ENCODE peak calls at places on chromosome 22, in seven cellular contexts. O is GM23338, E is colonic mucosa, K is heart left ventricle, I is heart right ventricle, J is HCT116, W is gastrocnemius medialis. C is an unnamed sample.

GRCh38 chr22:30611197-30611596 is 4.2 kb downstream of the TCN2 start:
- DNase-seq in K (no peak), I (no peak), O (no peak), W (no peak), J (no peak), E (no peak), C (no peak)

GRCh38 chr22:48104102-48104738 is 1341.8 kb downstream of the TBC1D22A start:
- DNase-seq in K (no peak), E (no peak), W (no peak), J (no peak), I (no peak), O (no peak), C (no peak)

GRCh38 chr22:45678961-45679912 is 7.6 kb downstream of the ATXN10 start:
- DNase-seq in J (no peak), O (no peak), I (no peak), E (no peak), W (no peak), K (no peak), C (peak; percentile 55)

GRCh38 chr22:22218302-22218701 is 26.3 kb upstream of the VPREB1 start:
- DNase-seq in O (no peak), W (no peak), J (no peak), K (no peak), E (no peak), I (no peak), C (no peak)

GRCh38 chr22:46573781-46574437 is 36.5 kb upstream of the CELSR1 start:
- DNase-seq in I (no peak), K (no peak), W (no peak), O (no peak), E (no peak), J (no peak), C (no peak)

GRCh38 chr22:27212617-27213177 is 555.3 kb downstream of the MIAT start:
- DNase-seq in J (no peak), I (peak; percentile 16), E (peak; percentile 75), O (no peak), W (peak; percentile 71), K (no peak), C (peak; percentile 98)

GRCh38 chr22:22408731-22409696 is 99.5 kb downstream of the ZNF280B start:
- DNase-seq in O (peak; percentile 74), W (no peak), J (peak; percentile 33), K (no peak), I (no peak), E (no peak), C (no peak)

GRCh38 chr22:40597541-40598453 is 38.7 kb downstream of the MRTFA start:
- DNase-seq in J (no peak), E (no peak), I (no peak), O (no peak), W (no peak), K (no peak), C (no peak)

GRCh38 chr22:39300198-39300830 is 19.1 kb downstream of the RPL3 start:
- DNase-seq in K (peak; percentile 76), E (no peak), I (peak; percentile 36), W (peak; percentile 34), J (no peak), O (peak; percentile 60), C (no peak)

GRCh38 chr22:37763012-37763411 is 44.7 kb upstream of the GCAT start:
- DNase-seq in E (no peak), W (no peak), O (no peak), I (no peak), J (no peak), K (no peak), C (no peak)
- TF ChIP-seq CTCF in E (no peak), W (no peak), O (no peak), I (no peak), J (no peak), K (no peak), C (no peak)

DNA sequence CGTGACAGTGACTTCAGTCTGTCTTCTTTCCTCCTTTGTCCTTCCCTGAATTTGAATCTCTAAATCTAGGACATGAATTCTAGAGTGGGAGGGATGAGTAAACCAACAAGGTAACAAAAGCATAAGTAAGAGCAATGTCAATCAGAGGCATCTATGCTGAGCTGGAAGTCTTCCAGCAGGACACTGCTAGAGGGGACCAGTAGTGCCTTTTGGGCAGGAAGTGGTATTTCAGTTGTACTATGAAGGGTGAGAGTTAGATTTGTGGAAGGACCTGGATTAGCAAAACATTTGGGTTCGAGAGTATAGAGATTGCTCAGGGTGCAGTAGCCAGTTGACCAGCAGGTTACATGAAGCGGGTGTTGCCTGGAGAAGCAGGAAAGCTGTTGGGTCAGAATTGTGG is 40.3 kb downstream of the MEI1 start:
- DNase-seq in K (no peak), J (no peak), W (no peak), E (no peak), I (no peak), O (no peak), C (no peak)
- H3K27ac ChIP-seq in K (no peak overlapping the region), J (no peak overlapping the region), W (no peak overlapping the region), E (no peak overlapping the region), I (no peak overlapping the region), O (no peak overlapping the region), C (no peak overlapping the region)

GRCh38 chr22:19603767-19604166 is 79.6 kb upstream of the CLDN5 start:
- DNase-seq in K (no peak), E (no peak), W (no peak), O (no peak), J (no peak), I (no peak), C (no peak)
- H3K27me3 ChIP-seq in K (no peaks in the 10 kb centered on the region), E (peaks cover 4% of the 10 kb centered on the region), W (no peaks in the 10 kb centered on the region), O (no peaks in the 10 kb centered on the region), J (no peaks in the 10 kb centered on the region), I (peaks cover 22% of the 10 kb centered on the region), C (peaks cover 47% of the 10 kb centered on the region)

DNA sequence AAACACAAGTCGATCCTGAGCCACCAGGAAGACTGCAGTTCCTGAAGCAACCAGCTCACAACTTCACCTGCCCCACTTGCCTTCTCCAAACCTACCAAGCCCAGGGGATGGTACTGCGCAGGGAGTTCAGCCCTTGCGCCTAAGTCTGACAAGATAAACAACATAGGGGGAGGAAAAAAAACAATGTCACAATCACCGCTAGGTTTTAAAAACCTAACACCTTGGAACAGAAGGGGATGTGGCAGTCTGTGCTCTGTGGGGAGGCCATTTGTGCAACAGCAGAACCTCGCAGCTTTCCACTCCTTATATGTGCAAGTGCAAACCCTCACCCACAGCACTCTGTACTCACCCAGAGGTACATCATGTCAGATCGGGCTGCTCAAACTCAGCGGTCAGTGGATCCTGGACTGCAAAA is 134.2 kb downstream of the RBFOX2 start:
- DNase-seq in K (no peak), W (peak; percentile 68), I (no peak), E (no peak), O (no peak), J (no peak), C (no peak)
- TF ChIP-seq CTCF in K (no peak), W (peak; percentile 42), I (no peak), E (no peak), O (no peak), J (no peak), C (no peak)

GRCh38 chr22:36232715-36233401 is 6.5 kb downstream of the APOL2 start:
- DNase-seq in E (no peak), K (no peak), I (no peak), W (no peak), J (no peak), O (no peak), C (no peak)
- H3K27ac ChIP-seq in E (no peak overlapping the region), K (no peak overlapping the region), I (no peak overlapping the region), W (no peak overlapping the region), J (no peak overlapping the region), O (no peak overlapping the region), C (no peak overlapping the region)